ENCODE peak calls at places on chromosomes 1 and 21, in six cellular contexts. One of them, this sample, is unnamed.

GRCh38 chr1:9041116-9041779 is 15.0 kb upstream of the SLC2A7 start:
- DNase-seq in GM23248: no peak
- DNase-seq in left lung: no peak
- DNase-seq in DND-41: no peak
- DNase-seq in NB4: no peak
- DNase-seq in mammary epithelial cell: no peak
- DNase-seq in this sample: no peak

GRCh38 chr1:150558761-150559626 is 9.8 kb downstream of the ADAMTSL4 start:
- DNase-seq in mammary epithelial cell: no peak
- DNase-seq in DND-41: no peak
- DNase-seq in left lung: no peak
- DNase-seq in GM23248: peak
- DNase-seq in NB4: no peak
- DNase-seq in this sample: no peak

GRCh38 chr1:158016651-158017335 is 23.3 kb downstream of the KIRREL1 start:
- DNase-seq in NB4: no peak
- DNase-seq in DND-41: no peak
- DNase-seq in GM23248: peak
- DNase-seq in left lung: no peak
- DNase-seq in mammary epithelial cell: peak
- DNase-seq in this sample: no peak

GRCh38 chr1:205917466-205918248 is 25.6 kb downstream of the SLC26A9 start:
- DNase-seq in left lung: no peak
- DNase-seq in GM23248: no peak
- DNase-seq in NB4: no peak
- DNase-seq in mammary epithelial cell: no peak
- DNase-seq in DND-41: no peak
- DNase-seq in this sample: no peak

GRCh38 chr1:37919277-37919676 is 27.6 kb downstream of the INPP5B start:
- DNase-seq in GM23248: peak
- DNase-seq in left lung: no peak
- DNase-seq in DND-41: no peak
- DNase-seq in mammary epithelial cell: peak
- DNase-seq in NB4: peak
- DNase-seq in this sample: no peak

GRCh38 chr1:187626056-187626455 is 797.3 kb downstream of the PLA2G4A start:
- DNase-seq in mammary epithelial cell: peak
- DNase-seq in left lung: no peak
- DNase-seq in GM23248: no peak
- DNase-seq in DND-41: no peak
- DNase-seq in NB4: no peak
- DNase-seq in this sample: no peak

GRCh38 chr1:24849653-24850295 is 80.3 kb downstream of the RUNX3 start:
- DNase-seq in left lung: no peak
- DNase-seq in NB4: peak
- DNase-seq in DND-41: peak
- DNase-seq in mammary epithelial cell: no peak
- DNase-seq in GM23248: peak
- DNase-seq in this sample: no peak

GRCh38 chr1:13697738-13698137 is 2.2 kb upstream of the PRDM2 start:
- DNase-seq in mammary epithelial cell: no peak
- DNase-seq in DND-41: no peak
- DNase-seq in GM23248: no peak
- DNase-seq in NB4: peak
- DNase-seq in left lung: no peak
- DNase-seq in this sample: no peak

GRCh38 chr1:201670517-201670916 is 131.6 kb downstream of the NAV1 start:
- DNase-seq in left lung: no peak
- DNase-seq in NB4: no peak
- DNase-seq in GM23248: no peak
- DNase-seq in DND-41: no peak
- DNase-seq in mammary epithelial cell: no peak
- DNase-seq in this sample: no peak

GRCh38 chr1:226786550-226786949 is 47.5 kb upstream of the ITPKB start:
- DNase-seq in left lung: no peak
- DNase-seq in NB4: no peak
- DNase-seq in GM23248: no peak
- DNase-seq in DND-41: no peak
- DNase-seq in mammary epithelial cell: no peak
- DNase-seq in this sample: no peak

GRCh38 chr1:7042322-7043231 is 257.3 kb downstream of the CAMTA1 start:
- DNase-seq in mammary epithelial cell: peak
- DNase-seq in left lung: no peak
- DNase-seq in GM23248: peak
- DNase-seq in NB4: peak
- DNase-seq in DND-41: no peak
- DNase-seq in this sample: peak

GRCh38 chr1:192697771-192698170 is 61.8 kb downstream of the RGS13 start:
- DNase-seq in left lung: no peak
- DNase-seq in mammary epithelial cell: no peak
- DNase-seq in GM23248: no peak
- DNase-seq in NB4: no peak
- DNase-seq in DND-41: no peak
- DNase-seq in this sample: no peak

GRCh38 chr1:49163041-49163440 is 386.4 kb upstream of the BEND5 start:
- DNase-seq in left lung: no peak
- DNase-seq in GM23248: peak
- DNase-seq in NB4: no peak
- DNase-seq in DND-41: no peak
- DNase-seq in mammary epithelial cell: peak
- DNase-seq in this sample: no peak

GRCh38 chr1:76868916-76869315 is 1.6 kb downstream of the ST6GALNAC5 start:
- DNase-seq in NB4: no peak
- DNase-seq in left lung: peak
- DNase-seq in GM23248: peak
- DNase-seq in mammary epithelial cell: no peak
- DNase-seq in DND-41: no peak
- DNase-seq in this sample: no peak

GRCh38 chr1:231487019-231487418 is 41.5 kb upstream of the TSNAX start:
- DNase-seq in NB4: peak
- DNase-seq in left lung: no peak
- DNase-seq in mammary epithelial cell: no peak
- DNase-seq in GM23248: peak
- DNase-seq in DND-41: no peak
- DNase-seq in this sample: peak

GRCh38 chr1:36142121-36142520 is 7.2 kb downstream of the TRAPPC3 start:
- DNase-seq in left lung: no peak
- DNase-seq in NB4: no peak
- DNase-seq in GM23248: peak
- DNase-seq in DND-41: no peak
- DNase-seq in mammary epithelial cell: no peak
- DNase-seq in this sample: no peak

GRCh38 chr21:25421327-25422028 is 185.8 kb downstream of the MRPL39 start:
- DNase-seq in DND-41: peak
- DNase-seq in left lung: no peak
- DNase-seq in mammary epithelial cell: no peak
- DNase-seq in NB4: peak
- DNase-seq in GM23248: peak
- DNase-seq in this sample: peak

GRCh38 chr1:32538887-32539583 is at the start of gene ZBTB8A:
- DNase-seq in NB4: peak
- DNase-seq in left lung: peak
- DNase-seq in GM23248: peak
- DNase-seq in DND-41: peak
- DNase-seq in mammary epithelial cell: peak
- DNase-seq in this sample: peak

GRCh38 chr1:173865468-173866164 is 2.2 kb downstream of the GAS5 start:
- DNase-seq in NB4: no peak
- DNase-seq in DND-41: no peak
- DNase-seq in mammary epithelial cell: no peak
- DNase-seq in GM23248: peak
- DNase-seq in left lung: no peak
- DNase-seq in this sample: no peak

GRCh38 chr1:240254778-240255291 is 163.2 kb downstream of the FMN2 start:
- DNase-seq in GM23248: no peak
- DNase-seq in DND-41: no peak
- DNase-seq in NB4: no peak
- DNase-seq in left lung: no peak
- DNase-seq in mammary epithelial cell: no peak
- DNase-seq in this sample: no peak

GRCh38 chr1:8681317-8681650 is 136.2 kb downstream of the RERE start:
- DNase-seq in DND-41: no peak
- DNase-seq in mammary epithelial cell: no peak
- DNase-seq in left lung: no peak
- DNase-seq in NB4: no peak
- DNase-seq in GM23248: no peak
- DNase-seq in this sample: no peak

GRCh38 chr1:66711420-66711819 is 40.8 kb upstream of the DYNLT5 start:
- DNase-seq in DND-41: no peak
- DNase-seq in GM23248: peak
- DNase-seq in mammary epithelial cell: no peak
- DNase-seq in NB4: no peak
- DNase-seq in left lung: no peak
- DNase-seq in this sample: peak

GRCh38 chr1:64842244-64842643 is 97.4 kb downstream of the RAVER2 start:
- DNase-seq in NB4: no peak
- DNase-seq in mammary epithelial cell: no peak
- DNase-seq in GM23248: no peak
- DNase-seq in left lung: no peak
- DNase-seq in DND-41: no peak
- DNase-seq in this sample: no peak

GRCh38 chr1:153959454-153959853 is 1.0 kb upstream of the CRTC2 start:
- DNase-seq in mammary epithelial cell: no peak
- DNase-seq in GM23248: no peak
- DNase-seq in NB4: no peak
- DNase-seq in DND-41: no peak
- DNase-seq in left lung: no peak
- DNase-seq in this sample: no peak

GRCh38 chr1:156102634-156103511 is 11.6 kb upstream of the LMNA start:
- DNase-seq in DND-41: no peak
- DNase-seq in NB4: peak
- DNase-seq in mammary epithelial cell: no peak
- DNase-seq in left lung: no peak
- DNase-seq in GM23248: peak
- DNase-seq in this sample: peak

GRCh38 chr1:29835486-29836273 is 599.4 kb downstream of the PTPRU start:
- DNase-seq in mammary epithelial cell: no peak
- DNase-seq in left lung: no peak
- DNase-seq in GM23248: no peak
- DNase-seq in NB4: peak
- DNase-seq in DND-41: no peak
- DNase-seq in this sample: no peak

GRCh38 chr1:75083848-75084514 is 50.2 kb upstream of the LHX8 start:
- DNase-seq in NB4: no peak
- DNase-seq in left lung: no peak
- DNase-seq in DND-41: no peak
- DNase-seq in GM23248: peak
- DNase-seq in mammary epithelial cell: peak
- DNase-seq in this sample: peak

DNA sequence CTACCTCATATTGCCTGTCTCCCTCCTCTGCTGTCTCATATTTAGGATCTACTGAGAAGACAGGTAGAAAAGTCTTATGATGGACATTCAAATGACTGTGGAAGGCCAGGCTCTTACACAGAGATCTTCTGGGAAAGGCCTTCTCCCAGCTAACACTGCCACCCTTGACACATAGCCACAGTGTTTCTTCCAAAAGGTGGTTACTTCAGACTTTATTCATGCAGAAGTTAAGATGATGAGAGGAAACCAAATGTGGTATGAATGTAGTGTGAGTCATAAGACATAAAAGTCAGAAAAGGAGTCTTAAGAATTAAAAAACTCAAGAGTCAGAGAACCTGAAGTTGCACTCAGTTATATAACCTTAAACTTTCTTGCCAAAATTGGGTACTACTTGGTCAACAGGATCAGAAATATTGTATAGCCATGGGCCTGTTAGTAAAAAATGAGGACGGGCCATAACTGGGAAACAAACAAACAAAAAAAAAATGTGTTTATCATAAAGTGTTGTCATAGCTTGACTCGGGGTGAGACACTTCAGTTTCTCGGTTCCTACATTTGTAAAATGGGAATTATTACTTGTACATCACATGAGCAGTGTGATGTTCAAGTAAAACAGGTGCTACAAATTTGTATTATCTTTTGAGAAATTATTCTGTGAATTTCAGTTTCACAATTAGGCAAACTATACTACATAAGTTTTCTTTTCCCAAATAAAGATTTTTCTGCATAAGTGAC is 1.2 kb upstream of the DENND1B start:
- DNase-seq in mammary epithelial cell: peak
- DNase-seq in NB4: peak
- DNase-seq in left lung: no peak
- DNase-seq in GM23248: peak
- DNase-seq in DND-41: no peak
- DNase-seq in this sample: peak
- H3K4me3 ChIP-seq in mammary epithelial cell: no peak
- H3K4me3 ChIP-seq in NB4: peak
- H3K4me3 ChIP-seq in left lung: no peak
- H3K4me3 ChIP-seq in GM23248: no peak
- H3K4me3 ChIP-seq in DND-41: no peak
- H3K4me3 ChIP-seq in this sample: no peak

GRCh38 chr1:67823645-67824044 is 9.6 kb downstream of the GNG12 start:
- DNase-seq in mammary epithelial cell: no peak
- DNase-seq in NB4: no peak
- DNase-seq in DND-41: no peak
- DNase-seq in GM23248: no peak
- DNase-seq in left lung: no peak
- DNase-seq in this sample: no peak

GRCh38 chr1:67818162-67818561 is 15.1 kb downstream of the GNG12 start:
- DNase-seq in mammary epithelial cell: no peak
- DNase-seq in GM23248: peak
- DNase-seq in NB4: no peak
- DNase-seq in left lung: no peak
- DNase-seq in DND-41: no peak
- DNase-seq in this sample: no peak

GRCh38 chr1:67824771-67825170 is 8.5 kb downstream of the GNG12 start:
- DNase-seq in GM23248: no peak
- DNase-seq in NB4: no peak
- DNase-seq in DND-41: no peak
- DNase-seq in mammary epithelial cell: no peak
- DNase-seq in left lung: no peak
- DNase-seq in this sample: no peak

GRCh38 chr1:67818725-67819301 is 14.5 kb downstream of the GNG12 start:
- DNase-seq in DND-41: no peak
- DNase-seq in mammary epithelial cell: no peak
- DNase-seq in NB4: no peak
- DNase-seq in left lung: no peak
- DNase-seq in GM23248: peak
- DNase-seq in this sample: no peak

GRCh38 chr1:67821263-67821662 is 12.0 kb downstream of the GNG12 start:
- DNase-seq in GM23248: no peak
- DNase-seq in NB4: no peak
- DNase-seq in DND-41: no peak
- DNase-seq in mammary epithelial cell: no peak
- DNase-seq in left lung: no peak
- DNase-seq in this sample: no peak
- H3K4me3 ChIP-seq in GM23248: no peak
- H3K4me3 ChIP-seq in NB4: no peak
- H3K4me3 ChIP-seq in DND-41: no peak
- H3K4me3 ChIP-seq in mammary epithelial cell: no peak
- H3K4me3 ChIP-seq in left lung: no peak
- H3K4me3 ChIP-seq in this sample: no peak

GRCh38 chr1:107867892-107868291 is 97.1 kb downstream of the VAV3 start:
- DNase-seq in mammary epithelial cell: no peak
- DNase-seq in DND-41: no peak
- DNase-seq in NB4: no peak
- DNase-seq in left lung: no peak
- DNase-seq in GM23248: no peak
- DNase-seq in this sample: no peak
- H3K4me3 ChIP-seq in mammary epithelial cell: no peak
- H3K4me3 ChIP-seq in DND-41: no peak
- H3K4me3 ChIP-seq in NB4: no peak
- H3K4me3 ChIP-seq in left lung: no peak
- H3K4me3 ChIP-seq in GM23248: no peak
- H3K4me3 ChIP-seq in this sample: no peak

GRCh38 chr1:84582802-84583587 is 8.8 kb upstream of the CTBS start:
- DNase-seq in GM23248: no peak
- DNase-seq in NB4: no peak
- DNase-seq in left lung: no peak
- DNase-seq in mammary epithelial cell: no peak
- DNase-seq in DND-41: no peak
- DNase-seq in this sample: peak
- H3K4me3 ChIP-seq in GM23248: no peak
- H3K4me3 ChIP-seq in NB4: no peak
- H3K4me3 ChIP-seq in left lung: no peak
- H3K4me3 ChIP-seq in mammary epithelial cell: no peak
- H3K4me3 ChIP-seq in DND-41: no peak
- H3K4me3 ChIP-seq in this sample: no peak

This sample was measured in adipocyte.